ENCODE peak calls at places on chromosome 12, in four cellular contexts. F, D, Z and Y are unnamed samples. For H3K36me3, the result is how much of the 10 kb centered on the place peaks cover.

GRCh38 chr12:6276936-6277615 is 33.4 kb upstream of the PLEKHG6 start:
- DNase-seq in F (peak), Z (no peak), D (peak), Y (no peak)

GRCh38 chr12:65764325-65764724 is 60.0 kb upstream of the HMGA2 start:
- DNase-seq in Z (no peak), D (no peak), F (peak), Y (no peak)

GRCh38 chr12:25864287-25864686 is 94.2 kb upstream of the RASSF8 start:
- DNase-seq in D (peak), Z (no peak), F (no peak), Y (no peak)

GRCh38 chr12:52207106-52207505 is 15.3 kb upstream of the KRT80 start:
- DNase-seq in Z (no peak), D (no peak), F (no peak), Y (no peak)

GRCh38 chr12:108301346-108301745 is 37.8 kb downstream of the CMKLR1 start:
- DNase-seq in D (no peak), Z (no peak), F (no peak), Y (no peak)

GRCh38 chr12:28164644-28165313 is 25.5 kb upstream of the CCDC91 start:
- DNase-seq in F (peak), D (peak), Z (peak), Y (no peak)

GRCh38 chr12:91577586-91578539 is 395.2 kb upstream of the DCN start:
- DNase-seq in Z (peak), D (peak), F (peak), Y (peak)

GRCh38 chr12:115227137-115227615 is 543.2 kb upstream of the TBX3 start:
- DNase-seq in Z (peak), D (peak), F (peak), Y (no peak)

GRCh38 chr12:50058743-50059312 is 1.4 kb downstream of the ASIC1 start:
- DNase-seq in Z (no peak), F (no peak), D (no peak), Y (no peak)

GRCh38 chr12:55712154-55712553 is 3.7 kb upstream of the BLOC1S1 start:
- DNase-seq in Z (no peak), F (no peak), D (no peak), Y (no peak)

GRCh38 chr12:8989425-8989824 is at the start of gene KLRG1:
- DNase-seq in Z (no peak), F (no peak), D (no peak), Y (no peak)

GRCh38 chr12:46965880-46966279 is 113.5 kb upstream of the PCED1B start:
- DNase-seq in Z (no peak), F (no peak), D (no peak), Y (no peak)

GRCh38 chr12:126582231-126582630 is 1517.0 kb downstream of the AACS start:
- DNase-seq in F (no peak), D (no peak), Z (no peak), Y (no peak)

GRCh38 chr12:17139926-17140325 is 534.0 kb upstream of the LMO3 start:
- DNase-seq in Z (no peak), F (no peak), D (no peak), Y (no peak)

GRCh38 chr12:118727967-118728366 is 253.4 kb upstream of the SRRM4 start:
- DNase-seq in D (no peak), Z (no peak), F (no peak), Y (no peak)

GRCh38 chr12:24780969-24781368 is 167.9 kb downstream of the BCAT1 start:
- DNase-seq in F (peak), Z (peak), D (peak), Y (peak)

GRCh38 chr12:49121047-49121696 is 10.0 kb downstream of the TUBA1B start:
- DNase-seq in F (peak), Z (peak), D (peak), Y (peak)

GRCh38 chr12:106179086-106179485 is 40.3 kb upstream of the NUAK1 start:
- DNase-seq in F (no peak), D (no peak), Z (no peak), Y (no peak)

GRCh38 chr12:54028324-54029201 is at the start of gene HOXC6:
- DNase-seq in Z (no peak), D (peak), F (no peak), Y (peak)

GRCh38 chr12:63862187-63863107 is 17.9 kb downstream of the SRGAP1 start:
- DNase-seq in F (peak), Z (no peak), D (peak), Y (no peak)

GRCh38 chr12:39033789-39034188 is 128.4 kb upstream of the CPNE8 start:
- DNase-seq in Z (no peak), F (no peak), D (no peak), Y (no peak)

GRCh38 chr12:85627584-85627983 is 208.6 kb downstream of the RASSF9 start:
- DNase-seq in F (peak), Z (peak), D (peak), Y (no peak)

GRCh38 chr12:1695836-1696670 is 5.2 kb downstream of the ADIPOR2 start:
- DNase-seq in F (no peak), Z (no peak), D (peak), Y (no peak)

GRCh38 chr12:46320731-46321130 is 51.8 kb downstream of the SLC38A2 start:
- DNase-seq in Z (no peak), D (no peak), F (no peak), Y (no peak)

GRCh38 chr12:47527816-47528215 is 178.0 kb downstream of the RPAP3 start:
- DNase-seq in D (peak), F (no peak), Z (peak), Y (no peak)

GRCh38 chr12:25811656-25812126 is 146.8 kb upstream of the RASSF8 start:
- DNase-seq in F (peak), Z (peak), D (peak), Y (no peak)

GRCh38 chr12:119328111-119328510 is 6.4 kb upstream of the CCDC60 start:
- DNase-seq in Z (no peak), D (no peak), F (no peak), Y (no peak)

GRCh38 chr12:27163048-27163715 is 80.8 kb upstream of the C12orf71 start:
- DNase-seq in D (peak), Z (peak), F (peak), Y (no peak)

GRCh38 chr12:130780325-130780724 is 58.7 kb downstream of the STX2 start:
- DNase-seq in Z (no peak), F (no peak), D (no peak), Y (no peak)

GRCh38 chr12:130780880-130781575 is 58.0 kb downstream of the STX2 start:
- DNase-seq in F (no peak), Z (no peak), D (no peak), Y (no peak)

GRCh38 chr12:130778776-130779175 is 60.3 kb downstream of the STX2 start:
- DNase-seq in F (no peak), D (no peak), Z (no peak), Y (no peak)

GRCh38 chr12:130776857-130777339 is 60.8 kb upstream of the RIMBP2 start:
- DNase-seq in F (no peak), Z (no peak), D (no peak), Y (no peak)

GRCh38 chr12:130775953-130776856 is 60.1 kb upstream of the RIMBP2 start:
- DNase-seq in Z (peak), D (peak), F (peak), Y (no peak)
- H3K4me3 ChIP-seq in Z (peak), D (peak), F (no peak), Y (no peak)

DNA sequence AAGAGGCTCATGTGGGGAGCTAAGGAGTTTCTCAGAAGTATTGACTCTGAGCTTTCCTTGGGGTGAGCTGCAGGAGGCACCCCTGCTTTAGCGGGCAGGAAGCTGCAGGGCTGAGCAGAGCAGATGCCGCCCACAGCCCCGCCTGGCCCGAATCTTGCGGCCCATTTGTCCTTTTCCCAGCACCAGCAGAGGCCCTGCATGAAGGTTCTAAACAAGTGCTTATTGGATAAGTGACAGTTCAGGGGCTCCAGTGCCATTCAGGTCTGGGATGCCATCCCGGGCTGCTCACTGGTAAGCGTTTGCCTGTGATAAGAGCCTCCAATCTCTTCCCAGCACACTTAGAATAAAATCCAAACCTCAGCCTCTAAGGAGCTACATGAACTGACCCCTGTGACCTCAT is 11.4 kb downstream of the RILPL1 start:
- DNase-seq in Z (no peak), D (no peak), F (no peak), Y (no peak)
- H3K36me3 ChIP-seq in Z (half or more), D (under half), F (under half), Y (under half)

DNA sequence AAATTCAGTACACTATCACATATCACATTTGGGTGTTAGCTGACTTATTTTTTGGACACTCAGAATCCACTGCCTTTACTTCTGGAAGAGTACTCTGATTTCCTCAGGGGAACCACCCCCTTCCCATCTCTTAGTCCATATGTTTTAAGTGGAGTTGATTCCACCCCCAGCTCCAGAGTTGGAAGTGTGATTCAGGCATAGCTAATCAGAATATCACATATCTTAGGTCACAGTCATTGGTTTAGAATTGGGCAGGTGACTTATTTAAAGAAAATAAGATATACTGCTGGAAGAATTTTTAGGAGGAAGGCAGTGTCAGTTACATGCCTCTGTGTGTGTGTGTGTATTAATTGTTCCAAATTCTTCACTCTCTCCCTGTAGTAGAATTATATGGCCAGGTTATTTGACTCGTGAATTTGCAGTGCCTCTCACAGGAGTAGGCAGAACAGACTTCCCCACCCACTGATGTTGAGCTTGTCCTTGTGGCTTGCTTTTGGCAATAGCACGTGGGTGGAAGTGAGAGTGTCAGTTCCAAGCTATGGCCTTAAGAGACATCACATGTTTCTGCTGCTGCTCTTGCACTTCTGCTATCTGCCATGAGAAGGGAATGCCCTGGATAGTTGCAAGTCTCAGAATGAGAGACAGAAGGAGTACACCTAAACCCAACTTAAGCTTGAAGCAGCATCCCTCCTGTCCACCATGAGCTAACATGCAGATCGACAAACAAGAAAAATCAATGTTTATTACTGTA is 6.4 kb upstream of the GAS2L3 start:
- DNase-seq in D (peak), Z (peak), F (peak), Y (peak)
- H3K4me2 ChIP-seq in D (no peak), Z (no peak), F (no peak), Y (no peak)

GRCh38 chr12:124680863-124681778 is 113.7 kb upstream of the NCOR2 start:
- DNase-seq in Z (peak), F (peak), D (peak), Y (peak)

GRCh38 chr12:124683330-124683662 is 115.9 kb upstream of the NCOR2 start:
- DNase-seq in F (peak), D (no peak), Z (peak), Y (no peak)

GRCh38 chr12:124682425-124683329 is 115.3 kb upstream of the NCOR2 start:
- DNase-seq in D (no peak), F (no peak), Z (no peak), Y (no peak)

GRCh38 chr12:124683725-124684124 is 116.3 kb upstream of the NCOR2 start:
- DNase-seq in D (no peak), F (no peak), Z (no peak), Y (no peak)

GRCh38 chr12:124681779-124682391 is 114.5 kb upstream of the NCOR2 start:
- DNase-seq in Z (peak), D (peak), F (peak), Y (no peak)
- H3K4me3 ChIP-seq in Z (no peak), D (peak), F (no peak), Y (no peak)

DNA sequence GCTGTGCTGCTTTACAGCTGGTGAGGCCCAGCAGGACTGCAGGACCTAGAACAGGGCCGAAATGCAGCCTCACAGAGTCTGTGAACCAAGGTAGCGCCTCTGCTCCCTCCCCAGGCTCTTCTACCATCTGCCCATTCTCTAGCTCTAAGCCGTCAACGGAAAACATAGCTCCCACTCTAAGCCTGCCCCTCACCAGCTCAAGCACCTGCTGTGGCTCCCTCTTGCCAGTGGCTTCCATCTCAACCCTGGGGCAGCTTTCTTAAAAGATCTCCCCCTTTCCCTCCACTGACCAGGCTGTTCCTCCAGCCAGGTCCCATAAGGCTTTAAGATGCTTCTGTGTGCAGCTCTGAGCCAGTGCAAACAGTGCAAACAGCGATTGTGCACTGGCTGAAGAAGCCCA is 61.3 kb downstream of the RFLNA start:
- DNase-seq in F (no peak), Z (no peak), D (no peak), Y (no peak)
- H3K36me3 ChIP-seq in F (under half), Z (half or more), D (half or more), Y (under half)

DNA sequence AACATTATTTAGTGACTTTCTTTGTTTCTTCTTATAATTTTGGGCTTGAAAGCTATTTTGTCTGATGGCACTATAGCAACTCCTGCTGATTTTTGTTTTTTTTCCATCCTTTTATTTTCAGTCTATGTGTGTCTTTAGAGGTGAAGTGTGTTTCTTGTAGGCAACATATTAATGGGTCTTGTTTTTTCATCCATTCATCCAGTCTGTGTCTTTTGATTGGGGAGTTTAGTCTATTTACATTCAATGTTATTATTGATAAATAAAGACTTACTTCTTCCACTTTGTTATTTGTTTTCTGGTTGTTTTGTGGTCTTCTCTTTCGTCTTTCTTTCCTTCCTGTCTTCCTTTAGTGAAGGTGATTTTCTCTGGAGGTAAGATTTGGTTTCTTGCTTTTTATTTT is 198.0 kb downstream of the CRADD start:
- DNase-seq in F (no peak), Z (no peak), D (no peak), Y (no peak)
- H3K4me2 ChIP-seq in F (no peak), Z (no peak), D (no peak), Y (no peak)

DNA sequence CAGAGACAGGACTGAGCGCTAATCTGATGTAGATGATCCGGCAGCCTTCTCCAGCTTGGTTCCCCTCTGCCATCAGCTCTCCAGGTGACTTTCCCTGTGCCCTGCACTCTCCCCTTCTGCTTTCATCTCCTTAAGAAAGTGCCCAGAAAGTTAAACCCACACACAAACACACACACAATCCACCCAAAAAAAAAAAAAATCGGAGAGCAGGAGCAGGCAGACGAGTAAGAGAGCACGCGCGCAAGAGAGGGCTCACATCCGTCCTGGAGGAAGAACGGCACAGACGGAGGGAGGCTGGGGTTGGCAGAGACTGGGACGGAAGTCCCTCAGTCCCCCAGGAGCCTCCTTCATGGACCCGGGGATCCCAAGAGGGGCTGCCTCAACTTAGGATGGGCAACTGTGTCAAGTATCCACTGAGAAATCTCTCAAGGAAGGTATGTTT is 9.8 kb downstream of the CABP1 start:
- DNase-seq in F (no peak), D (no peak), Z (no peak), Y (no peak)
- H3K4me3 ChIP-seq in F (no peak), D (no peak), Z (no peak), Y (no peak)